ENCODE peak calls at places on chromosomes 6 and 20, in four cellular contexts. V is heart right ventricle, F is stomach, K is aorta. I is an unnamed sample.

GRCh38 chr6:134314236-134314821 is 3.6 kb downstream of the SGK1 start:
- DNase-seq in V (no peak), F (no peak), K (no peak), I (no peak)

GRCh38 chr6:32092760-32093497 is 16.2 kb downstream of the TNXB start:
- DNase-seq in V (no peak), F (no peak), K (peak; percentile 74), I (peak; percentile 43)

GRCh38 chr6:113649916-113650609 is 207.1 kb upstream of the MARCKS start:
- DNase-seq in V (no peak), F (no peak), K (no peak), I (no peak)

GRCh38 chr6:151107897-151108427 is 131.8 kb upstream of the AKAP12 start:
- DNase-seq in V (no peak), F (no peak), K (no peak), I (no peak)

GRCh38 chr6:135106611-135107010 is 52.0 kb upstream of the HBS1L start:
- DNase-seq in V (no peak), F (no peak), K (no peak), I (no peak)

GRCh38 chr6:128414943-128415342 is 105.5 kb downstream of the PTPRK start:
- DNase-seq in V (no peak), F (no peak), K (no peak), I (no peak)

GRCh38 chr6:87078983-87079616 is 15.8 kb downstream of the CGA start:
- DNase-seq in V (peak; percentile 52), F (peak; percentile 63), K (peak; percentile 69), I (peak; percentile 5)

GRCh38 chr20:44038681-44039123 is 124.0 kb downstream of the TOX2 start:
- DNase-seq in V (no peak), F (peak; percentile 21), K (no peak), I (no peak)

GRCh38 chr20:43065299-43065698 is 124.4 kb downstream of the PTPRT start:
- DNase-seq in V (no peak), F (no peak), K (no peak), I (no peak)

GRCh38 chr20:35007891-35008290 is 52.2 kb downstream of the MYH7B start:
- DNase-seq in V (no peak), F (no peak), K (peak; percentile 34), I (peak; percentile 1)

GRCh38 chr6:111482959-111483735 is at the start of gene REV3L:
- DNase-seq in V (peak; percentile 93), F (peak; percentile 85), K (peak; percentile 92), I (peak; percentile 87)
- H3K4me1 ChIP-seq in V (peaks cover 49% of the 10 kb centered on the region), F (peaks cover 7% of the 10 kb centered on the region), K (peaks cover 3% of the 10 kb centered on the region), I (peaks cover 49% of the 10 kb centered on the region)

GRCh38 chr20:48673485-48673884 is 154.3 kb downstream of the PREX1 start:
- DNase-seq in V (no peak), F (no peak), K (peak; percentile 18), I (no peak)

GRCh38 chr20:48674461-48674860 is 153.3 kb downstream of the PREX1 start:
- DNase-seq in V (no peak), F (no peak), K (peak; percentile 10), I (no peak)

GRCh38 chr20:48679011-48679410 is 148.8 kb downstream of the PREX1 start:
- DNase-seq in V (no peak), F (no peak), K (no peak), I (no peak)

GRCh38 chr20:48676795-48677447 is 150.9 kb downstream of the PREX1 start:
- DNase-seq in V (no peak), F (no peak), K (peak; percentile 38), I (no peak)

GRCh38 chr20:48676125-48676524 is 151.7 kb downstream of the PREX1 start:
- DNase-seq in V (no peak), F (no peak), K (peak; percentile 26), I (no peak)
- H3K4me3 ChIP-seq in V (no peak overlapping the region), F (no peak overlapping the region), K (no peak overlapping the region), I (no peak overlapping the region)

DNA sequence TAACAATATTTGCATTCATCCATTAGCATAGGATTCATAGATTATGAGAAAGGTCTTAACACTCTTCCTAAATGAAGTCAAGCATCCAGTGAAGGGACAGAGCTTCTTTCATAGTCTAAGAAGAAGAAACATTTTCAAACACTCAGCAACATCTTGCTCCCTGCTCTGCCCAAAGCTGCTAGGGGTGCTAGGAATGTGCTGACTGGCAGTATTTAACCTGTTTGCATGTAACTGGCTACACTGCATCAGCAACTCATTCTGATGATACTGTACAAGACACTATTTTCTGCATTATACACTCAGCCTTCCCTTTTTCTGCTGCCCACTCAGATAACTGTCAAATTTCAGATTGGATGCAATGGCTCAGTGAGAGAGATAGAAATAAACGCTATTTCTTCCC is 495.1 kb upstream of the ARID1B start:
- DNase-seq in V (no peak), F (no peak), K (no peak), I (no peak)
- H3K4me1 ChIP-seq in V (peaks cover 14% of the 10 kb centered on the region), F (no peaks in the 10 kb centered on the region), K (no peaks in the 10 kb centered on the region), I (peaks cover 3% of the 10 kb centered on the region)

GRCh38 chr6:149529650-149530049 is 16.2 kb downstream of the PPIL4 start:
- DNase-seq in V (no peak), F (no peak), K (no peak), I (no peak)
- H3K4me3 ChIP-seq in V (no peak overlapping the region), F (no peak overlapping the region), K (no peak overlapping the region), I (no peak overlapping the region)

GRCh38 chr6:44926556-44926955 is 401.6 kb upstream of the RUNX2 start:
- DNase-seq in V (no peak), F (no peak), K (no peak), I (no peak)
- H3K4me1 ChIP-seq in V (peaks cover 8% of the 10 kb centered on the region), F (no peaks in the 10 kb centered on the region), K (no peaks in the 10 kb centered on the region), I (no peaks in the 10 kb centered on the region)

GRCh38 chr6:165109011-165109410 is 200.4 kb downstream of the C6orf118 start:
- DNase-seq in V (no peak), F (no peak), K (no peak), I (no peak)

GRCh38 chr6:165106261-165106660 is 203.1 kb downstream of the C6orf118 start:
- DNase-seq in V (no peak), F (no peak), K (no peak), I (no peak)

DNA sequence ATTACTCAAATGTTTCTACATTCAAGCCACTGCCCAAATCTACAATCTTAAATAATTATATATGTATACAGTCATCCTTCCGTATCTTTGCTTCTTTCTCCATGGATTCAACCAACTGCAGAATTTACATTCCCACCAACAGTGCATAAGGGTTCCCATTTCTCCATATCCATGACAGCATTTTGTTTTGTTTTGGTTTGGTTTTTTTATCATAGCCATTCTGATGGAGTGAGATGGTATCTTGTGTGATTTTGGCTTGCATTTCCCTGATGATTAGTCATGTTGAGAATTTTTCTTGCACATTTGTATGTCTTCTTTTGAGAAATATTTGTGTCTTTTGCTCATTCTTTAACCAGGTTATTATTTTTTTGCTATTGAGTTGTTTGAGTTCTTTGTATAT is 198.5 kb downstream of the C6orf118 start:
- DNase-seq in V (no peak), F (no peak), K (no peak), I (no peak)
- H3K4me3 ChIP-seq in V (no peak overlapping the region), F (no peak overlapping the region), K (no peak overlapping the region), I (no peak overlapping the region)

GRCh38 chr20:21511485-21511849 is 2.4 kb downstream of the NKX2-2 start:
- DNase-seq in V (no peak), F (no peak), K (no peak), I (no peak)

GRCh38 chr20:21511850-21512633 is 1.8 kb downstream of the NKX2-2 start:
- DNase-seq in V (no peak), F (no peak), K (no peak), I (no peak)

GRCh38 chr20:21510414-21510971 is 3.4 kb downstream of the NKX2-2 start:
- DNase-seq in V (no peak), F (no peak), K (no peak), I (no peak)

GRCh38 chr20:21509597-21510331 is 4.1 kb downstream of the NKX2-2 start:
- DNase-seq in V (no peak), F (no peak), K (peak; percentile 44), I (no peak)

DNA sequence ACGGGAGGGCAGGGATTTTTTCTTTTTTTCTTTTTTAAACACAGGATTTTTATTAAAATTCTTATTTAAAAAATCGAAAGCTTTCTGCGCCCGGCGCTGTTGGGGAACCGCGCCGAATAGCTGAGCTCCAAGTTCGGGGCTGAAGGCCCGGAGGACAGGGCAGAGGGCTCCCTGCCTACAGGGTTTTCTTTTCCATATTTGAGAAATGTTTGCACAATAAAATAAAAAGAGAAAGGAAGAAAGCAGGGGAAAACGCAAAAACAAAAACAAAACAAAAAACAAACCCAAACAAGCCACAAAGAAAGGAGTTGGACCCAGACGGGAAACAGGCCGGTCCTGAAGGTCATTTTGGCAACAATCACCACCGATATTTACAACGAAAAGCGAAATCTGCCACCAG is 2.9 kb downstream of the NKX2-2 start:
- DNase-seq in V (no peak), F (no peak), K (no peak), I (no peak)
- H3K4me1 ChIP-seq in V (peaks cover 72% of the 10 kb centered on the region), F (peaks cover 67% of the 10 kb centered on the region), K (no peaks in the 10 kb centered on the region), I (peaks cover 32% of the 10 kb centered on the region)